ENCODE peak calls at places on chromosomes 1 and 21, in eight cellular contexts. W is hepatocyte, B is RWPE1, R is nephron progenitor cell, P is mammary epithelial cell, K is osteocyte, T is adrenal gland, I is PC-3. D is an unnamed sample.

GRCh38 chr1:12501661-12502060 is 116.3 kb downstream of the DHRS3 start:
- DNase-seq in W (no peak), B (peak; percentile 47), R (no peak), P (peak; percentile 69), K (no peak), T (no peak), I (peak; percentile 83), D (no peak)

GRCh38 chr1:111605553-111605952 is 14.0 kb upstream of the RAP1A start:
- DNase-seq in W (no peak), B (no peak), R (no peak), P (no peak), K (no peak), T (no peak), I (no peak), D (no peak)

GRCh38 chr1:110916669-110917306 is 43.8 kb downstream of the CD53 start:
- DNase-seq in W (peak; percentile 13), B (peak; percentile 53), R (no peak), P (peak; percentile 81), K (no peak), T (no peak), I (peak; percentile 72), D (no peak)

GRCh38 chr1:245825128-245825901 is 670.5 kb downstream of the KIF26B start:
- DNase-seq in W (peak; percentile 29), B (no peak), R (no peak), P (no peak), K (peak; percentile 76), T (no peak), I (peak; percentile 20), D (no peak)

GRCh38 chr1:34874581-34874980 is 15.0 kb upstream of the SMIM12 start:
- DNase-seq in W (no peak), B (no peak), R (no peak), P (no peak), K (peak; percentile 46), T (no peak), I (no peak), D (no peak)

GRCh38 chr1:1631793-1632420 is at the start of gene MMP23B:
- DNase-seq in W (peak; percentile 68), B (no peak), R (peak; percentile 67), P (no peak), K (no peak), T (no peak), I (peak; percentile 43), D (no peak)

GRCh38 chr1:3064296-3064850 is 4.6 kb upstream of the PRDM16 start:
- DNase-seq in W (no peak), B (no peak), R (no peak), P (no peak), K (no peak), T (no peak), I (no peak), D (no peak)

GRCh38 chr21:17396948-17397347 is 115.9 kb upstream of the CXADR start:
- DNase-seq in W (no peak), B (no peak), R (no peak), P (no peak), K (no peak), T (no peak), I (no peak), D (no peak)

GRCh38 chr1:21755067-21755466 is 27.9 kb downstream of the USP48 start:
- DNase-seq in W (no peak), B (no peak), R (no peak), P (no peak), K (no peak), T (no peak), I (no peak), D (no peak)

GRCh38 chr1:2935184-2935583 is 86.1 kb upstream of the ACTRT2 start:
- DNase-seq in W (no peak), B (no peak), R (no peak), P (no peak), K (no peak), T (no peak), I (no peak), D (no peak)

DNA sequence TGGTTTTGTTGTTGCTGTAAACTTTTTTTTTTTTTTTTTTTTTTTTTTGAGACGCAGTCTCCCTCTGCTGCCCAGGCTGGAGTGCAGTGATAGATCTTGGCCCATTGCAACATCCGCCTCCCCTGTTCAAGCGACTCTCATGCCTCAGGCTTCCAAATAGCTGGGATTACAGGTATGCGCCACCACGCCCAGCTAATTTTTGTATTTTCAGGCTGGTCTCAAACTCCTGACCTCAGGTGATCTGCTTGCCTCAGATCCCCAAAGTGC is 78.9 kb upstream of the SLC45A1 start:
- DNase-seq in W (no peak), B (no peak), R (no peak), P (peak; percentile 58), K (no peak), T (peak; percentile 76), I (peak; percentile 66), D (no peak)
- TF ChIP-seq CTCF in W (peak; percentile 26), B (no peak), R (no peak), P (peak; percentile 61), K (peak; percentile 53), T (peak; percentile 36), I (peak; percentile 44), D (no peak)

GRCh38 chr1:248013229-248013710 is at the start of gene OR2L5:
- DNase-seq in W (no peak), B (no peak), R (no peak), P (peak; percentile 33), K (no peak), T (no peak), I (peak; percentile 43), D (no peak)

DNA sequence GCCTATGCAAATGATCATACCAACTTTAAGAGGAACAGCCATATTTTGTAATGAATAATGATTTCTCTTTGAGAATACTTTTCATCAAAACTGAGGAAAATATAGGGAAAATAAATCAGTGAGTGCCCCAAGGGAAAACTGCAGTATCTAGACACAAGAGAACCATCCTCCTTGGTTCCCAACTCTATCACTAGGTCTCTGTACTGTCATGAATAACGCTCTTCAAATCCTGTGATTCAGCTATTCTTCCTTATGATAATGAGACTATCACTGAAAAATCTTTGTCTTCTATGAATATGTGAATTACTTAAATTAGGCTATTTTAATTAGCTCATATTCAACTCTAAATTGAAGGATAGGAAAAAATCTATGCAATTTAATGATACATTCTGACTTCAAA is 2.3 kb downstream of the OR2L5 start:
- DNase-seq in W (no peak), B (no peak), R (no peak), P (no peak), K (no peak), T (no peak), I (no peak), D (no peak)
- TF ChIP-seq CTCF in W (no peak), B (no peak), R (no peak), P (no peak), K (no peak), T (no peak), I (no peak), D (no peak)

GRCh38 chr21:34510148-34511142 is 1.6 kb downstream of the KCNE1 start:
- DNase-seq in W (peak; percentile 87), B (no peak), R (peak; percentile 62), P (peak; percentile 39), K (no peak), T (peak; percentile 82), I (peak; percentile 75), D (peak; percentile 32)
- TF ChIP-seq CTCF in W (peak; percentile 65), B (no peak), R (peak; percentile 49), P (peak; percentile 90), K (peak; percentile 72), T (peak; percentile 73), I (peak; percentile 87), D (peak; percentile 63)

GRCh38 chr1:101317590-101317989 is 80.8 kb downstream of the S1PR1 start:
- DNase-seq in W (no peak), B (no peak), R (no peak), P (no peak), K (no peak), T (no peak), I (no peak), D (no peak)
- TF ChIP-seq CTCF in W (no peak), B (no peak), R (no peak), P (no peak), K (no peak), T (no peak), I (no peak), D (peak; percentile 13)

GRCh38 chr1:94597701-94598100 is 56.1 kb upstream of the F3 start:
- DNase-seq in W (no peak), B (peak; percentile 31), R (no peak), P (peak; percentile 76), K (no peak), T (peak; percentile 28), I (peak; percentile 40), D (no peak)

GRCh38 chr1:94600556-94600955 is 59.0 kb upstream of the F3 start:
- DNase-seq in W (no peak), B (no peak), R (no peak), P (no peak), K (no peak), T (peak; percentile 38), I (no peak), D (no peak)

GRCh38 chr1:94602312-94602711 is 60.8 kb upstream of the F3 start:
- DNase-seq in W (no peak), B (no peak), R (no peak), P (peak; percentile 81), K (no peak), T (peak; percentile 52), I (peak; percentile 92), D (no peak)

GRCh38 chr1:94596260-94596659 is 54.7 kb upstream of the F3 start:
- DNase-seq in W (no peak), B (no peak), R (no peak), P (no peak), K (no peak), T (peak; percentile 28), I (no peak), D (no peak)

GRCh38 chr1:94599090-94599813 is 57.7 kb upstream of the F3 start:
- DNase-seq in W (peak; percentile 67), B (peak; percentile 38), R (no peak), P (peak; percentile 57), K (peak; percentile 69), T (peak; percentile 87), I (peak; percentile 49), D (no peak)
- TF ChIP-seq CTCF in W (peak; percentile 54), B (peak; percentile 39), R (no peak), P (peak; percentile 85), K (peak; percentile 58), T (peak; percentile 70), I (peak; percentile 55), D (peak; percentile 39)

GRCh38 chr21:28233536-28234220 is 759.0 kb downstream of the LTN1 start:
- DNase-seq in W (no peak), B (no peak), R (no peak), P (no peak), K (no peak), T (no peak), I (no peak), D (no peak)

GRCh38 chr21:28239345-28239744 is 753.3 kb downstream of the LTN1 start:
- DNase-seq in W (no peak), B (no peak), R (no peak), P (no peak), K (no peak), T (no peak), I (no peak), D (no peak)

GRCh38 chr21:28230559-28230958 is 762.1 kb downstream of the LTN1 start:
- DNase-seq in W (no peak), B (no peak), R (no peak), P (no peak), K (no peak), T (no peak), I (peak; percentile 46), D (no peak)

GRCh38 chr21:28237661-28238060 is 755.0 kb downstream of the LTN1 start:
- DNase-seq in W (no peak), B (no peak), R (no peak), P (no peak), K (no peak), T (no peak), I (no peak), D (no peak)

GRCh38 chr21:28235169-28235892 is 757.3 kb downstream of the LTN1 start:
- DNase-seq in W (no peak), B (no peak), R (no peak), P (no peak), K (no peak), T (no peak), I (no peak), D (no peak)
- TF ChIP-seq CTCF in W (no peak), B (no peak), R (no peak), P (peak; percentile 31), K (peak; percentile 10), T (no peak), I (peak; percentile 42), D (no peak)

D was measured in progenitor cell of endocrine pancreas.